ENCODE peak calls at places on chromosomes 4 and X, in four cellular contexts. F is NCI-H226, Z is IMR-90, O is A172. W is an unnamed sample.

GRCh38 chr4:153634737-153635353 is 49.2 kb upstream of the TLR2 start:
- DNase-seq in F (no peak), Z (peak), O (no peak), W (peak)

GRCh38 chr4:24274401-24275035 is 309.8 kb downstream of the DHX15 start:
- DNase-seq in F (peak), Z (peak), O (no peak), W (peak)

GRCh38 chr4:139873111-139873866 is 207.7 kb downstream of the MGST2 start:
- DNase-seq in F (no peak), Z (peak), O (no peak), W (peak)

GRCh38 chr4:151325320-151326246 is at the start of gene SH3D19:
- DNase-seq in F (peak), Z (peak), O (peak), W (peak)

GRCh38 chr4:101600287-101600686 is 190.2 kb upstream of the BANK1 start:
- DNase-seq in F (no peak), Z (no peak), O (no peak), W (no peak)

GRCh38 chr4:80909938-80910337 is 120.6 kb upstream of the BMP3 start:
- DNase-seq in F (no peak), Z (no peak), O (no peak), W (no peak)

GRCh38 chr4:31539279-31540074 is 819.3 kb downstream of the PCDH7 start:
- DNase-seq in F (no peak), Z (no peak), O (no peak), W (no peak)

GRCh38 chr4:38856524-38857337 is at the start of gene TLR6:
- DNase-seq in F (peak), Z (peak), O (peak), W (peak)

GRCh38 chr4:75659512-75660031 is 13.6 kb downstream of the G3BP2 start:
- DNase-seq in F (no peak), Z (no peak), O (no peak), W (no peak)

GRCh38 chrX:85930099-85930498 is 117.3 kb downstream of the CHM start:
- DNase-seq in F (no peak), Z (no peak), O (no peak), W (no peak)

GRCh38 chr4:64250061-64250460 is 159.2 kb downstream of the TECRL start:
- DNase-seq in F (no peak), Z (no peak), O (no peak), W (no peak)

GRCh38 chr4:181330654-181331595 is 912.3 kb upstream of the TENM3 start:
- DNase-seq in F (no peak), Z (no peak), O (no peak), W (no peak)